ENCODE peak calls at places on chromosome 18, in eight cellular contexts. N is kidney, V is psoas muscle, H is tibial artery, K is uterus, J is AG09309, W is cardiac fibroblast, A is ascending aorta. B is an unnamed sample.

GRCh38 chr18:2111456-2111855 is 459.8 kb downstream of the METTL4 start:
- DNase-seq in H (no peak), A (no peak), V (no peak), N (no peak), J (peak), W (peak), K (no peak), B (peak)

GRCh38 chr18:48541026-48541746 is 2.4 kb downstream of the CTIF start:
- DNase-seq in V (peak), H (peak), A (peak), N (peak), J (peak), W (peak), K (peak), B (peak)

GRCh38 chr18:69401475-69402218 is 959 bp downstream of the DOK6 start:
- DNase-seq in W (peak), V (no peak), K (no peak), J (no peak), N (peak), H (no peak), A (no peak), B (peak)

GRCh38 chr18:45104071-45104440 is 423.4 kb downstream of the SETBP1 start:
- DNase-seq in A (no peak), K (no peak), W (no peak), J (no peak), H (no peak), N (no peak), V (no peak), B (no peak)

GRCh38 chr18:7657937-7658336 is 90.8 kb downstream of the PTPRM start:
- DNase-seq in V (no peak), A (no peak), K (no peak), J (no peak), H (no peak), N (no peak), W (peak), B (peak)

GRCh38 chr18:43396266-43396665 is 119.0 kb upstream of the SYT4 start:
- DNase-seq in N (no peak), H (no peak), K (no peak), W (peak), V (no peak), J (no peak), A (no peak), B (peak)

GRCh38 chr18:48139427-48140347 is 209.2 kb upstream of the SMAD2 start:
- DNase-seq in A (no peak), W (no peak), J (no peak), N (peak), V (no peak), H (no peak), K (no peak), B (no peak)

GRCh38 chr18:46034230-46034629 is 37.8 kb downstream of the PSTPIP2 start:
- DNase-seq in A (no peak), H (no peak), W (peak), V (no peak), J (peak), N (no peak), K (no peak), B (no peak)

GRCh38 chr18:926946-927345 is 22.3 kb downstream of the ADCYAP1 start:
- DNase-seq in H (no peak), K (no peak), W (no peak), V (no peak), A (no peak), J (no peak), N (no peak), B (no peak)

GRCh38 chr18:77608807-77609206 is 359.2 kb downstream of the GALR1 start:
- DNase-seq in N (no peak), W (no peak), A (no peak), K (no peak), V (no peak), J (no peak), H (no peak), B (no peak)

GRCh38 chr18:79732721-79733025 is 53.1 kb downstream of the CTDP1 start:
- DNase-seq in V (no peak), K (no peak), N (no peak), J (no peak), A (no peak), W (no peak), H (no peak), B (no peak)

GRCh38 chr18:76467371-76468190 is 27.5 kb downstream of the ZNF516 start:
- DNase-seq in J (no peak), N (peak), V (peak), W (peak), A (no peak), K (peak), H (no peak), B (no peak)

GRCh38 chr18:74114206-74114605 is 33.4 kb downstream of the FBXO15 start:
- DNase-seq in W (no peak), J (no peak), N (no peak), V (no peak), H (no peak), K (no peak), A (no peak), B (peak)

GRCh38 chr18:78936251-78937005 is 43.2 kb upstream of the SALL3 start:
- DNase-seq in H (no peak), V (no peak), J (no peak), K (no peak), N (peak), A (no peak), W (no peak), B (no peak)

GRCh38 chr18:12038082-12038660 is 55.5 kb upstream of the ANKRD62 start:
- DNase-seq in W (peak), H (no peak), K (no peak), A (no peak), N (peak), J (no peak), V (no peak), B (peak)

GRCh38 chr18:65852273-65852672 is 101.5 kb downstream of the CDH7 start:
- DNase-seq in N (no peak), V (no peak), A (no peak), K (no peak), W (no peak), H (no peak), J (no peak), B (no peak)

GRCh38 chr18:23244431-23244830 is 109.1 kb downstream of the CABLES1 start:
- DNase-seq in W (no peak), K (no peak), V (no peak), J (no peak), N (no peak), H (no peak), A (no peak), B (no peak)

GRCh38 chr18:63312731-63313408 is 6.7 kb downstream of the BCL2 start:
- DNase-seq in A (no peak), K (no peak), J (no peak), H (no peak), W (no peak), V (no peak), N (no peak), B (no peak)

GRCh38 chr18:63314991-63315662 is 4.4 kb downstream of the BCL2 start:
- DNase-seq in J (no peak), W (no peak), H (no peak), V (no peak), K (no peak), N (no peak), A (no peak), B (no peak)

GRCh38 chr18:63313409-63313917 is 6.1 kb downstream of the BCL2 start:
- DNase-seq in A (no peak), K (no peak), H (no peak), N (no peak), V (no peak), J (no peak), W (no peak), B (no peak)

GRCh38 chr18:63315879-63316278 is 3.7 kb downstream of the BCL2 start:
- DNase-seq in K (no peak), V (no peak), W (no peak), A (no peak), J (no peak), N (no peak), H (no peak), B (no peak)

DNA sequence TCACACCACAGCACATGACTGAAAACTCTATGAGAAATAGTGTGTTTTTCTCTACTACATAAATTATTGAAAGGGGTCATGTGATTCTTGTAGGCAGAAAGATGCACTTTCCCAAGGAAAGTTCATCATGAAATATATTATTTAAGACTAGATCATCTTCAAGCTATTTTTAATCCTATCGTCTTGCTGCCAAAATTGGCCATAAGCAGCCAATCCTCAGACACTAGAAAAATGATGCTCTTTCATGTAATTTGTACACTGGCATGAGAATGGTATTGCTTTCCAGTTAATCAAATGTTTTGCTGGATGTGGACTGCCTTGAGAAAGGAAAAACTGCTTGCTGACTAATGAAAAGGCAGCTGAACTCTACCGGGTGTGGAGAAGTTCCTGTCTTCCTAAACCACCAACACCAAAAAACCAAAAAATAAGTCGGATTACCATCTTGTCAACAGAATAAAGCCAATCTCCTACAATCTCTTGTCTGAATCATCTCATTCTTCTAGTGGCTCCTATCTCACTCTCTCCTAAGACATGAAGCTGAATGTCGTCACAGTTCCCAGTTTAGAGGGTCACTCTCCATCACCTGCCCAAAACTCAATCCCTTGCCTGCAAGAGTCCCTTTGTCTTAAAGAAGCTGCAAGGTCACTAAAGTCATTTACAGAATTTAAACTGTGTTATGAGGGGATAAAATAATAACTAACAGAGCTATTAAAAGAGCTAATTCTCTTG is 5.3 kb downstream of the BCL2 start:
- DNase-seq in J (no peak), W (no peak), V (no peak), K (no peak), N (no peak), H (no peak), A (no peak), B (no peak)
- H3K4me3 ChIP-seq in J (no peak), W (no peak), V (peak), K (no peak), N (peak), H (no peak), A (no peak), B (no peak)

GRCh38 chr18:24734058-24734457 is 273.6 kb downstream of the HRH4 start:
- DNase-seq in H (no peak), W (no peak), A (no peak), J (no peak), N (no peak), K (no peak), V (no peak), B (no peak)
- TF ChIP-seq CTCF in H (no peak), W (no peak), A (no peak), J (peak), N (peak), K (no peak), V (no peak), B (peak)

GRCh38 chr18:41370740-41371623 is 584.1 kb upstream of the PIK3C3 start:
- DNase-seq in A (no peak), H (no peak), V (no peak), W (no peak), N (peak), K (no peak), J (no peak), B (no peak)

GRCh38 chr18:41373612-41374011 is 581.4 kb upstream of the PIK3C3 start:
- DNase-seq in J (no peak), W (no peak), A (no peak), K (no peak), N (no peak), V (no peak), H (no peak), B (no peak)

GRCh38 chr18:41371718-41372117 is 583.3 kb upstream of the PIK3C3 start:
- DNase-seq in H (no peak), W (peak), K (no peak), J (no peak), V (no peak), A (no peak), N (no peak), B (no peak)

GRCh38 chr18:41372266-41372665 is 582.8 kb upstream of the PIK3C3 start:
- DNase-seq in A (no peak), H (no peak), V (no peak), W (no peak), K (no peak), N (no peak), J (no peak), B (no peak)
- H3K4me3 ChIP-seq in A (no peak), H (no peak), V (no peak), W (no peak), K (no peak), N (no peak), J (no peak), B (no peak)

GRCh38 chr18:25561923-25562322 is 210.0 kb upstream of the ZNF521 start:
- DNase-seq in N (no peak), A (no peak), J (no peak), W (peak), V (no peak), K (no peak), H (no peak), B (peak)
- TF ChIP-seq CTCF in N (peak), A (no peak), J (peak), W (peak), V (peak), K (no peak), H (no peak), B (peak)

DNA sequence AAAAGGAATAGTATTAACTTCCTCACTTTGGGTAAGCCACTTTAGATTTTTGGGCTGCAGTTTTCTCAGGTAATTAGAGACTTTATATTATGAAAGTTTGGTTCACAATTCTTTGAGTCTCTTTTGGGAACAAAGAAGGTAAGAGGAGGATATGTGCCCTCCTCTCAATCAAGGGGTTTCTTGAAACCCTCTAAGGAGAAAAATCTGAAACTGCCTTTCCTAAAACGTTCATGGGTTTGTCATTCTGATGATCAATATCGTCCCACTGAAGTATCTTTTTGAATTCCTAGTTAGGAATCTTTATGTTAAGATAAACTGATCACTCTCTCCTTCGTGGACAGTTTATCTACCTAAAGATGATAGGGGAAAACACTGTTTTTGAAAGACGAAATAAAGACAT is 42.4 kb upstream of the AKAIN1 start:
- DNase-seq in K (no peak), V (no peak), A (no peak), J (no peak), W (peak), N (no peak), H (no peak), B (no peak)
- H3K4me3 ChIP-seq in K (no peak), V (peak), A (peak), J (peak), W (peak), N (peak), H (peak), B (peak)

GRCh38 chr18:13101659-13101992 is 110.5 kb downstream of the CEP192 start:
- DNase-seq in V (no peak), H (no peak), A (no peak), J (no peak), W (no peak), N (no peak), K (no peak), B (no peak)

GRCh38 chr18:13107074-13107473 is 111.5 kb upstream of the LDLRAD4 start:
- DNase-seq in W (peak), H (no peak), J (no peak), K (no peak), A (no peak), N (no peak), V (no peak), B (peak)

GRCh38 chr18:13105059-13105458 is 113.5 kb upstream of the LDLRAD4 start:
- DNase-seq in A (no peak), N (no peak), V (no peak), H (no peak), J (no peak), W (no peak), K (no peak), B (no peak)

GRCh38 chr18:13100942-13101658 is 109.9 kb downstream of the CEP192 start:
- DNase-seq in V (no peak), H (no peak), A (no peak), W (no peak), J (no peak), N (no peak), K (no peak), B (no peak)

DNA sequence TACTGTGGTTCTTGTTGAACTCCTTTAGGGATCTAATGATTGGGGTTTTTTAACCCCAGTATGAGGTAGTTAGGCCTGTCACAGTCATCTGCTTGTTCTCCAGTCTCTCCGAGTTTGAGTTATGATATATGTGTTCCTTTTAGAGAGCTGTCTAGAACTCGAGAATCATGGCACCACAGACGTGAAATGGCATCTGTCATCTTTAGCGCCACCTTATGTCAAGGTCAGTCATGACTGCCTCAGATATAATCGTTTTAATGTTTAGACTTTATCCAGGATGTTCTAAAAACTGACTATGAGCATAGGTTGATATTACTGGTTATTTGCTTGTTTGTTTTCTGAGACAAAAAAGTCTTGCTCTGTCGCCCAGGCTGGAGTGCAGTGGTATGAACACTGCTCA is 112.2 kb downstream of the CEP192 start:
- DNase-seq in H (no peak), N (no peak), A (no peak), V (no peak), J (no peak), W (peak), K (no peak), B (no peak)
- TF ChIP-seq CTCF in H (no peak), N (no peak), A (no peak), V (no peak), J (no peak), W (peak), K (no peak), B (no peak)